ENCODE peak calls at places on chromosomes 1 and 21, in ten cellular contexts. V, O, H, C, S, U, K, P, N and A are unnamed samples.

GRCh38 chr1:218656301-218657037 is 311.3 kb downstream of the TGFB2 start:
- DNase-seq in C (no peak), K (peak), N (no peak), V (no peak), H (no peak), S (no peak), U (no peak), P (no peak), O (no peak), A (no peak)

GRCh38 chr1:56396524-56397067 is 182.8 kb downstream of the PLPP3 start:
- DNase-seq in U (no peak), V (peak), C (no peak), S (no peak), H (no peak), P (no peak), K (no peak), O (no peak), N (peak), A (no peak)

GRCh38 chr21:14982336-14982735 is 82.5 kb downstream of the NRIP1 start:
- DNase-seq in S (no peak), O (no peak), K (no peak), U (no peak), N (no peak), C (no peak), H (no peak), V (no peak), P (no peak), A (no peak)

GRCh38 chr1:164780111-164780510 is 221.1 kb downstream of the PBX1 start:
- DNase-seq in V (no peak), N (no peak), U (no peak), K (no peak), S (no peak), C (no peak), O (no peak), P (no peak), H (no peak), A (no peak)

GRCh38 chr21:28833181-28833580 is 159.5 kb downstream of the LTN1 start:
- DNase-seq in H (no peak), K (no peak), C (no peak), S (no peak), V (no peak), O (no peak), N (no peak), U (no peak), P (no peak), A (no peak)

GRCh38 chr21:39314155-39315027 is 959 bp upstream of the BRWD1 start:
- DNase-seq in S (peak), U (peak), O (no peak), H (peak), C (peak), P (peak), N (no peak), K (no peak), V (peak), A (no peak)

GRCh38 chr1:66480162-66480561 is 53.8 kb upstream of the SGIP1 start:
- DNase-seq in S (no peak), C (no peak), P (no peak), N (peak), O (no peak), U (no peak), H (no peak), K (no peak), V (no peak), A (no peak)

GRCh38 chr1:200737647-200738296 is 921 bp upstream of the CAMSAP2 start:
- DNase-seq in P (no peak), U (no peak), H (peak), V (no peak), O (no peak), S (no peak), C (no peak), K (no peak), N (no peak), A (no peak)

GRCh38 chr21:43316156-43316845 is 110.6 kb downstream of the SIK1 start:
- DNase-seq in U (no peak), H (no peak), P (no peak), O (no peak), C (peak), N (no peak), V (no peak), K (no peak), S (no peak), A (no peak)

GRCh38 chr1:48677306-48678287 is 99.1 kb downstream of the BEND5 start:
- DNase-seq in K (no peak), O (no peak), N (peak), H (peak), U (peak), P (peak), C (peak), V (peak), S (peak), A (peak)

GRCh38 chr1:114215426-114215825 is 61.8 kb upstream of the SYT6 start:
- DNase-seq in K (no peak), V (no peak), O (no peak), U (no peak), C (no peak), N (no peak), H (no peak), S (no peak), P (no peak), A (no peak)

GRCh38 chr1:31761883-31762282 is 2.3 kb downstream of the ADGRB2 start:
- DNase-seq in H (no peak), S (no peak), U (no peak), N (no peak), V (no peak), P (no peak), C (no peak), K (no peak), O (no peak), A (no peak)

GRCh38 chr1:179930867-179931266 is 23.7 kb upstream of the CEP350 start:
- DNase-seq in S (no peak), K (no peak), O (no peak), U (no peak), N (no peak), V (peak), P (no peak), H (no peak), C (no peak), A (no peak)

GRCh38 chr21:44065428-44065827 is 41.8 kb upstream of the PWP2 start:
- DNase-seq in U (no peak), H (peak), V (no peak), N (no peak), K (no peak), C (no peak), S (no peak), P (no peak), O (no peak), A (no peak)

GRCh38 chr1:35069746-35070145 is 9.4 kb upstream of the ZMYM1 start:
- DNase-seq in N (no peak), O (no peak), P (no peak), V (no peak), S (no peak), K (no peak), H (no peak), U (no peak), C (no peak), A (no peak)

GRCh38 chr1:89980605-89981004 is 14.3 kb upstream of the ZNF326 start:
- DNase-seq in U (no peak), K (no peak), V (no peak), P (no peak), C (no peak), S (no peak), N (peak), H (no peak), O (no peak), A (no peak)

GRCh38 chr21:31117046-31117916 is 79.0 kb upstream of the KRTAP19-8 start:
- DNase-seq in U (no peak), H (no peak), N (no peak), K (peak), S (no peak), C (no peak), V (peak), O (no peak), P (no peak), A (no peak)

GRCh38 chr1:235887676-235888075 is 21.0 kb upstream of the LYST start:
- DNase-seq in C (no peak), K (no peak), H (no peak), N (no peak), O (no peak), U (no peak), P (no peak), S (no peak), V (no peak), A (no peak)

GRCh38 chr1:101971309-101971708 is 25.4 kb downstream of the OLFM3 start:
- DNase-seq in U (no peak), N (no peak), V (peak), H (no peak), S (no peak), C (no peak), P (no peak), O (no peak), K (no peak), A (no peak)

GRCh38 chr1:6205849-6206845 is at the start of gene RNF207:
- DNase-seq in K (no peak), O (no peak), H (no peak), P (peak), V (peak), N (peak), C (peak), S (no peak), U (no peak), A (no peak)

GRCh38 chr1:209190591-209191241 is 392.8 kb upstream of the CAMK1G start:
- DNase-seq in P (no peak), K (no peak), C (peak), H (no peak), N (peak), U (peak), S (no peak), V (peak), O (no peak), A (no peak)

GRCh38 chr21:39029086-39029772 is 154.0 kb downstream of the PSMG1 start:
- DNase-seq in N (no peak), H (no peak), V (no peak), O (no peak), S (no peak), C (no peak), P (no peak), U (no peak), K (no peak), A (no peak)

GRCh38 chr21:42051788-42052187 is 19.3 kb upstream of the UMODL1 start:
- DNase-seq in C (no peak), O (no peak), V (no peak), U (no peak), S (no peak), P (no peak), N (no peak), H (no peak), K (no peak), A (no peak)

GRCh38 chr1:177936016-177936415 is 33.8 kb downstream of the SEC16B start:
- DNase-seq in P (no peak), K (no peak), C (no peak), N (no peak), V (no peak), S (no peak), U (no peak), H (no peak), O (no peak), A (no peak)

GRCh38 chr21:36337099-36337509 is 17.1 kb downstream of the MORC3 start:
- DNase-seq in H (no peak), K (no peak), S (no peak), O (no peak), V (no peak), N (no peak), U (no peak), P (no peak), C (no peak), A (no peak)

GRCh38 chr1:53532912-53533311 is 73.7 kb downstream of the DMRTB1 start:
- DNase-seq in V (no peak), U (no peak), C (no peak), S (no peak), H (no peak), N (no peak), P (no peak), O (no peak), K (no peak), A (no peak)

GRCh38 chr1:225824522-225824921 is 14.6 kb downstream of the EPHX1 start:
- DNase-seq in S (no peak), C (peak), O (no peak), V (no peak), U (peak), N (peak), H (no peak), K (no peak), P (no peak), A (no peak)

GRCh38 chr1:42866549-42866948 is 20.1 kb downstream of the ZNF691 start:
- DNase-seq in H (no peak), K (no peak), N (no peak), V (no peak), U (no peak), O (no peak), P (no peak), C (no peak), S (no peak), A (no peak)

GRCh38 chr1:164518692-164519332 is 40.2 kb upstream of the PBX1 start:
- DNase-seq in S (no peak), V (no peak), K (no peak), U (no peak), P (no peak), C (no peak), O (no peak), N (no peak), H (no peak), A (no peak)

GRCh38 chr1:17582124-17582768 is 42.7 kb downstream of the ARHGEF10L start:
- DNase-seq in O (no peak), P (no peak), H (no peak), V (no peak), C (no peak), K (no peak), S (no peak), N (peak), U (no peak), A (no peak)

GRCh38 chr1:39727221-39727931 is 11.3 kb upstream of the PPIE start:
- DNase-seq in O (no peak), V (no peak), K (no peak), U (no peak), C (no peak), H (no peak), P (no peak), S (no peak), N (no peak), A (no peak)

GRCh38 chr1:183630748-183631147 is 4.8 kb downstream of the ARPC5 start:
- DNase-seq in O (no peak), V (no peak), H (no peak), P (no peak), S (no peak), U (no peak), C (no peak), N (no peak), K (peak), A (no peak)

GRCh38 chr1:76862447-76862846 is 4.8 kb upstream of the ST6GALNAC5 start:
- DNase-seq in U (no peak), V (no peak), S (no peak), O (no peak), P (no peak), K (peak), C (no peak), N (no peak), H (no peak), A (no peak)